ENCODE peak calls at places on chromosomes 7 and 10, in five cellular contexts. One of them, this sample, is unnamed.
A peak's percentile ranks its signal among the peaks of the same experiment; 100 is the strongest.

GRCh38 chr10:58586282-58586681 is 73.6 kb downstream of the BICC1 start:
- DNase-seq in dorsolateral prefrontal cortex: no peak
- DNase-seq in GM13977: no peak
- DNase-seq in HepG2: no peak
- DNase-seq in endothelial cell: no peak
- DNase-seq in this sample: no peak

GRCh38 chr7:102985176-102985783 is 72.5 kb downstream of the LRRC17 start:
- DNase-seq in GM13977: no peak
- DNase-seq in dorsolateral prefrontal cortex: no peak
- DNase-seq in HepG2: no peak
- DNase-seq in endothelial cell: no peak
- DNase-seq in this sample: no peak

GRCh38 chr7:22849158-22849557 is 26.5 kb upstream of the TOMM7 start:
- DNase-seq in endothelial cell: no peak
- DNase-seq in dorsolateral prefrontal cortex: no peak
- DNase-seq in HepG2: no peak
- DNase-seq in GM13977: no peak
- DNase-seq in this sample: no peak

GRCh38 chr10:63423489-63423888 is 42.3 kb downstream of the JMJD1C start:
- DNase-seq in endothelial cell: no peak
- DNase-seq in HepG2: no peak
- DNase-seq in GM13977: no peak
- DNase-seq in dorsolateral prefrontal cortex: no peak
- DNase-seq in this sample: no peak

GRCh38 chr10:71771821-71772617 is 1.3 kb downstream of the VSIR start:
- DNase-seq in endothelial cell: no peak
- DNase-seq in GM13977: no peak
- DNase-seq in HepG2: no peak
- DNase-seq in dorsolateral prefrontal cortex: no peak
- DNase-seq in this sample: no peak

GRCh38 chr7:150974468-150975391 is 3.4 kb downstream of the KCNH2 start:
- DNase-seq in GM13977: peak; percentile 86
- DNase-seq in endothelial cell: peak; percentile 36
- DNase-seq in HepG2: no peak
- DNase-seq in dorsolateral prefrontal cortex: peak; percentile 71
- DNase-seq in this sample: peak; percentile 51

GRCh38 chr7:128889121-128889520 is 21.4 kb downstream of the KCP start:
- DNase-seq in GM13977: no peak
- DNase-seq in dorsolateral prefrontal cortex: no peak
- DNase-seq in endothelial cell: no peak
- DNase-seq in HepG2: no peak
- DNase-seq in this sample: no peak

GRCh38 chr10:19421664-19422063 is 373.1 kb downstream of the MALRD1 start:
- DNase-seq in endothelial cell: no peak
- DNase-seq in HepG2: no peak
- DNase-seq in dorsolateral prefrontal cortex: no peak
- DNase-seq in GM13977: no peak
- DNase-seq in this sample: no peak

GRCh38 chr7:33932221-33932620 is 26.9 kb downstream of the BMPER start:
- DNase-seq in endothelial cell: no peak
- DNase-seq in GM13977: no peak
- DNase-seq in HepG2: no peak
- DNase-seq in dorsolateral prefrontal cortex: no peak
- DNase-seq in this sample: no peak

GRCh38 chr10:1029838-1030237 is 4.2 kb upstream of the IDI2 start:
- DNase-seq in endothelial cell: no peak
- DNase-seq in GM13977: no peak
- DNase-seq in dorsolateral prefrontal cortex: no peak
- DNase-seq in HepG2: no peak
- DNase-seq in this sample: no peak

GRCh38 chr7:30815016-30815854 is 44.0 kb downstream of the MINDY4 start:
- DNase-seq in dorsolateral prefrontal cortex: no peak
- DNase-seq in HepG2: no peak
- DNase-seq in endothelial cell: no peak
- DNase-seq in GM13977: no peak
- DNase-seq in this sample: no peak

GRCh38 chr10:53843691-53844362 is 957.2 kb downstream of the PCDH15 start:
- DNase-seq in HepG2: no peak
- DNase-seq in GM13977: no peak
- DNase-seq in endothelial cell: no peak
- DNase-seq in dorsolateral prefrontal cortex: no peak
- DNase-seq in this sample: no peak

GRCh38 chr10:80662429-80663211 is 124.9 kb downstream of the SH2D4B start:
- DNase-seq in endothelial cell: peak; percentile 91
- DNase-seq in HepG2: peak; percentile 43
- DNase-seq in GM13977: peak; percentile 64
- DNase-seq in dorsolateral prefrontal cortex: peak; percentile 85
- DNase-seq in this sample: peak; percentile 83

GRCh38 chr10:80661526-80661925 is 123.8 kb downstream of the SH2D4B start:
- DNase-seq in dorsolateral prefrontal cortex: no peak
- DNase-seq in GM13977: no peak
- DNase-seq in HepG2: no peak
- DNase-seq in endothelial cell: no peak
- DNase-seq in this sample: no peak

GRCh38 chr10:80660736-80661135 is 123.0 kb downstream of the SH2D4B start:
- DNase-seq in endothelial cell: no peak
- DNase-seq in HepG2: no peak
- DNase-seq in dorsolateral prefrontal cortex: no peak
- DNase-seq in GM13977: no peak
- DNase-seq in this sample: no peak

GRCh38 chr10:80660266-80660665 is 122.6 kb downstream of the SH2D4B start:
- DNase-seq in GM13977: no peak
- DNase-seq in dorsolateral prefrontal cortex: no peak
- DNase-seq in HepG2: no peak
- DNase-seq in endothelial cell: no peak
- DNase-seq in this sample: no peak

DNA sequence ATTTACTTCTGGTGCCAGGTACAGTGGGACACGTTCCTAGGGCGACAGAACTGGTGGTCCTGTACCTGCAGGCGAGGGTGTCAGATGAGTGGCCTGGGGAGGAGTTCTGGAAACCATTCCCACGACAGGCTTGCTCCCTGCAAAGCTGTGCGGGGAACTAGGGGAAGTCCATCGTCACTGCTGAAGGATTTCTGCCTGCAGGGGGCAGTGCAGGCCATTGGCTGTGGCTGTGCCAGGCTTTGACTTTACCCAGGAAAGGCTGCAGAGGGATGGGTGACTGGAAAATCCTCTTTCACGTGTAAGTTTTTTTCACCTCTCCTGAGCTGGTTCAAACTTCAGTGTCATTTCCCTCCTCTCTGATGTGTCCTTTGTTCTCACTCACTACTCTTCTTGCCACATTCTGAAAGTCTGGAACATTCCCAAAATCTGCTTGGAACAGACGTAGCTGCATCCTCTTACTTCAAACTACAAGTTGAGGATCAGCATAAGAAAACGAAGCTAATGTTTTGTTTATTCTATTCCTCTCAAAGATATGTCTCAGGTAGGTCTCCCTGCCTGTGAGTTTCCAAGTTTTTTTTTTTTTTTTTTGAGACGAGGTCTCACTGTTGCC is 126.5 kb downstream of the SH2D4B start:
- DNase-seq in dorsolateral prefrontal cortex: peak; percentile 85
- DNase-seq in endothelial cell: peak; percentile 95
- DNase-seq in HepG2: peak; percentile 56
- DNase-seq in GM13977: peak; percentile 56
- DNase-seq in this sample: peak; percentile 86
- TF ChIP-seq CTCF in dorsolateral prefrontal cortex: peak; percentile 91
- TF ChIP-seq CTCF in endothelial cell: peak; percentile 82
- TF ChIP-seq CTCF in HepG2: peak; percentile 92
- TF ChIP-seq CTCF in GM13977: peak; percentile 80
- TF ChIP-seq CTCF in this sample: peak; percentile 97

DNA sequence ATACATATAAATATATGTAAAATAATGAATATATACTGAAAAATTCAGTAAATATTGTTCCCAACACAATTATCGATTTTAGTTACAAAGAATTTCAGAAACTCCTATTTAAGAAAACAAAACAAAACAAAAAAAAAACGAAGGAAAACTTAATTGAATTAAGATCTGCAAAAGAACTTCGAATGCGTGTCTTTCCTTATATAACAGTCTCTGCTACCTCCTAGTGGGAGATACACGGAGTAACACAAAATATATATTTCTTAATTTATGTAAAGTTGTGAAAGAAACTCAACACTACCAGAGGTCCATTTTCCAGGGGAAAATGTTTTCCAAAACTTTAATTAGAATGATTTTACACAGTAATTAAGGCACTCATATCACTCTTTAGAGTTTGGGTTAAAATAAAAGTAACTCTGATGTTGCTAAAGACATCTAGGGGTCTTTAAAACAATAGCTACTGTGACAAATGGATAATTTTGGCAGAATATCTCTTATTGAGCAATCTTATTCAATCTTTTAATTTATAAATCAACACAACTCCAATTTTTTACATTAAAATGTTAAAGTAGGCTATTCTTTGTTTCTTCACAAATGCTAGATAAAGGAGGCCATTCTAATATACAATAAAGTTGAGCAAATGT is 41.6 kb downstream of the NEBL start:
- DNase-seq in GM13977: no peak
- DNase-seq in dorsolateral prefrontal cortex: no peak
- DNase-seq in endothelial cell: no peak
- DNase-seq in HepG2: peak; percentile 28
- DNase-seq in this sample: no peak
- TF ChIP-seq CTCF in GM13977: peak; percentile 36
- TF ChIP-seq CTCF in dorsolateral prefrontal cortex: peak; percentile 18
- TF ChIP-seq CTCF in endothelial cell: peak; percentile 61
- TF ChIP-seq CTCF in HepG2: peak; percentile 36
- TF ChIP-seq CTCF in this sample: peak; percentile 75

GRCh38 chr7:55280031-55280454 is 85.1 kb upstream of the LANCL2 start:
- DNase-seq in HepG2: peak; percentile 55
- DNase-seq in dorsolateral prefrontal cortex: peak; percentile 57
- DNase-seq in GM13977: peak; percentile 67
- DNase-seq in endothelial cell: peak; percentile 80
- DNase-seq in this sample: peak; percentile 50
- TF ChIP-seq CTCF in HepG2: peak; percentile 86
- TF ChIP-seq CTCF in dorsolateral prefrontal cortex: peak; percentile 72
- TF ChIP-seq CTCF in GM13977: peak; percentile 76
- TF ChIP-seq CTCF in endothelial cell: peak; percentile 62
- TF ChIP-seq CTCF in this sample: peak; percentile 70

GRCh38 chr7:158495780-158496179 is 91.8 kb downstream of the PTPRN2 start:
- DNase-seq in HepG2: peak; percentile 14
- DNase-seq in GM13977: no peak
- DNase-seq in dorsolateral prefrontal cortex: no peak
- DNase-seq in endothelial cell: no peak
- DNase-seq in this sample: no peak

GRCh38 chr7:158494643-158495042 is 93.0 kb downstream of the PTPRN2 start:
- DNase-seq in GM13977: no peak
- DNase-seq in HepG2: no peak
- DNase-seq in endothelial cell: no peak
- DNase-seq in dorsolateral prefrontal cortex: no peak
- DNase-seq in this sample: no peak

GRCh38 chr7:158492372-158492771 is 95.3 kb downstream of the PTPRN2 start:
- DNase-seq in dorsolateral prefrontal cortex: no peak
- DNase-seq in HepG2: no peak
- DNase-seq in endothelial cell: no peak
- DNase-seq in GM13977: no peak
- DNase-seq in this sample: no peak

GRCh38 chr7:158495256-158495655 is 92.4 kb downstream of the PTPRN2 start:
- DNase-seq in endothelial cell: no peak
- DNase-seq in HepG2: no peak
- DNase-seq in GM13977: no peak
- DNase-seq in dorsolateral prefrontal cortex: no peak
- DNase-seq in this sample: no peak

GRCh38 chr7:158494162-158494586 is 93.4 kb downstream of the PTPRN2 start:
- DNase-seq in endothelial cell: no peak
- DNase-seq in GM13977: no peak
- DNase-seq in HepG2: no peak
- DNase-seq in dorsolateral prefrontal cortex: no peak
- DNase-seq in this sample: no peak
- TF ChIP-seq CTCF in endothelial cell: no peak
- TF ChIP-seq CTCF in GM13977: peak; percentile 30
- TF ChIP-seq CTCF in HepG2: peak; percentile 51
- TF ChIP-seq CTCF in dorsolateral prefrontal cortex: no peak
- TF ChIP-seq CTCF in this sample: no peak

DNA sequence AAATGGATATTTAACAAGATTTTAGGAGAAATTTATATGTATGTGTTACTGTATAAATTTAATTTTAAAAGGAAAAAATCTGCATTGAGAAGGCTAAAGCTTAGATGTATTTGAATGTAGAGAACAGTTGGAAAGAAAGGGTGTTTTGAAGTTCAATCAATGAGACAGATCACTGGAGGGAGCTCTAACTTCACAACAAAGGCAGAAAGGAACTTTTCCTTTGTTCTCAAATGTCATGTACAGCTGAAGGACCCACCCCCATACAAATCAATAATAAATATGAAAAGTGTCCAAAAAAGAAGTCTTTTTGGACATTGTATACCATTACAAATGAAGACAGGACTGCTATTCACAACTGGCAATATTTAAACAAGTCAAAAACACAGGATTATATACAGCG is 403.4 kb downstream of the DNAJB9 start:
- DNase-seq in endothelial cell: peak; percentile 11
- DNase-seq in GM13977: no peak
- DNase-seq in dorsolateral prefrontal cortex: no peak
- DNase-seq in HepG2: no peak
- DNase-seq in this sample: no peak
- TF ChIP-seq CTCF in endothelial cell: no peak
- TF ChIP-seq CTCF in GM13977: peak; percentile 24
- TF ChIP-seq CTCF in dorsolateral prefrontal cortex: no peak
- TF ChIP-seq CTCF in HepG2: peak; percentile 13
- TF ChIP-seq CTCF in this sample: peak; percentile 60

GRCh38 chr7:78301361-78301760 is 502.8 kb downstream of the PHTF2 start:
- DNase-seq in endothelial cell: no peak
- DNase-seq in GM13977: no peak
- DNase-seq in dorsolateral prefrontal cortex: no peak
- DNase-seq in HepG2: no peak
- DNase-seq in this sample: no peak
- TF ChIP-seq CTCF in endothelial cell: no peak
- TF ChIP-seq CTCF in GM13977: no peak
- TF ChIP-seq CTCF in dorsolateral prefrontal cortex: no peak
- TF ChIP-seq CTCF in HepG2: no peak
- TF ChIP-seq CTCF in this sample: no peak

DNA sequence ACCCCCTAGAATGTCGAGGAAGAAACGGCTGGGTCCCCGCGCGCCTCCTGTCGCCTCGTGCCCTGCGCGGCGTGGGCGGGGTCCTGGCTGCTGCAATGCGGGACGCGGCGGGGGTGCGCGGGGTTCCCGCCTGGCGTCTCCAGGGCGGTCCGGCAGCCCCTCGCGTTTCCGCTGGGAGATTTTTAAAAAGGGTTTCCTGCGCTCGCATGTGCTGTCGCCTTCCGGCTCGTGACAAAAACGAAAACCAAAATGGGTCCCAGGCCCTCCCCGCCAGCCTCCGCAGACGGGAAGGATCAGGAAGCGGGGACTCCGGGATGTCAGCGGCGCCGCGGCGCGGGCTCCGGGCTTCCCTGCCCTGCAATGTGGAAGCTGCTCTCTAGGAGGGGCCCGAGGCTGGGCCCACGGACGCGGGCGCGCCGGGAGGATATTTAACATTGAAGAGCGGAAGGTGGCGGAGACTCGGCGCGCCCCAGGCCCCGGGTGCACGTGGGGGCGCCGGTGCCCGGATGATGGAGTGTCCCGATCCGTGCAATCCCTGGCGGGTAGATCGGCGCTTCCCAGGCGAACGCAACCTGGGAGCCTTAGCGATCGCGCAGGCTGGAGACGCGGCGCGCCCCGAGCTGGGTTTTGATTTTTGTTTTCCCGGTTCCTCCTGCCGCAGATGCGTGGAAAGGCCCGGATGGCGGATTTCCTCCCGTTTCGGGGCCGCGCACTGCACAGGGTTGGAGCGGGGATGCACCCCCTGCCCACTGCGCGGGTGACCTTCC is 1.0 kb downstream of the PFKP start:
- DNase-seq in HepG2: no peak
- DNase-seq in endothelial cell: peak; percentile 63
- DNase-seq in GM13977: peak; percentile 84
- DNase-seq in dorsolateral prefrontal cortex: peak; percentile 70
- DNase-seq in this sample: no peak
- TF ChIP-seq CTCF in HepG2: no peak
- TF ChIP-seq CTCF in endothelial cell: peak; percentile 1
- TF ChIP-seq CTCF in GM13977: peak; percentile 15
- TF ChIP-seq CTCF in dorsolateral prefrontal cortex: no peak
- TF ChIP-seq CTCF in this sample: peak; percentile 21